ENCODE peak calls at places on chromosomes 12 and 14, in seven cellular contexts. C is body of pancreas; U is aorta; B is stimulated activated CD8-positive, alpha-beta memory T cell treated with anti-CD3 and anti-CD28 coated beads, Interleukin-15, amount 100 ng/mL, for 1 hour; Y is left ventricle myocardium superior; H is upper lobe of right lung; A is left cardiac atrium. W is an unnamed sample.

GRCh38 chr14:68401320-68401719 is 391.5 kb downstream of the ZFP36L1 start:
- DNase-seq in C (no peak), U (no peak), B (no peak), Y (no peak), H (no peak), A (no peak), W (no peak)

GRCh38 chr14:65637780-65638179 is 225.2 kb downstream of the FUT8 start:
- DNase-seq in C (no peak), U (no peak), B (peak), Y (no peak), H (no peak), A (no peak), W (no peak)

GRCh38 chr14:60222820-60223219 is 26.2 kb upstream of the PPM1A start:
- DNase-seq in C (peak), U (peak), B (no peak), Y (peak), H (no peak), A (peak), W (peak)

GRCh38 chr12:70196732-70197361 is 46.4 kb upstream of the CNOT2 start:
- DNase-seq in C (peak), U (no peak), B (no peak), Y (no peak), H (no peak), A (no peak), W (no peak)

GRCh38 chr12:55470088-55470830 is at the start of gene OR6C70:
- DNase-seq in C (no peak), U (no peak), B (no peak), Y (no peak), H (no peak), A (no peak), W (no peak)

GRCh38 chr12:120497524-120498150 is 1.7 kb downstream of the DYNLL1 start:
- DNase-seq in C (no peak), U (no peak), B (no peak), Y (no peak), H (no peak), A (no peak), W (no peak)

GRCh38 chr12:52029686-52030085 is 21.6 kb upstream of the NR4A1 start:
- DNase-seq in C (peak), U (no peak), B (no peak), Y (peak), H (no peak), A (no peak), W (no peak)

GRCh38 chr14:55744321-55744720 is 164.3 kb downstream of the KTN1 start:
- DNase-seq in C (no peak), U (no peak), B (no peak), Y (no peak), H (no peak), A (no peak), W (no peak)